ENCODE peak calls at places on chromosomes 16 and 17, in four cellular contexts. V is Ammon's horn, D is NCI-H69, Z is NCI-H2171. M is an unnamed sample.

GRCh38 chr16:68214726-68215125 is 21.2 kb downstream of the ESRP2 start:
- DNase-seq in V (no peak), D (no peak), Z (no peak), M (no peak)

GRCh38 chr16:71338193-71338592 is 20.3 kb upstream of the CALB2 start:
- DNase-seq in V (no peak), D (no peak), Z (no peak), M (peak)

GRCh38 chr16:4613636-4614570 is 785 bp downstream of the UBALD1 start:
- DNase-seq in V (no peak), D (peak), Z (peak), M (no peak)

GRCh38 chr17:75633484-75634375 is 496 bp downstream of the SMIM5 start:
- DNase-seq in V (peak), D (peak), Z (peak), M (peak)

GRCh38 chr17:40480501-40481003 is 20.9 kb downstream of the TNS4 start:
- DNase-seq in V (no peak), D (peak), Z (no peak), M (peak)

GRCh38 chr17:14790518-14790917 is 474.6 kb downstream of the PMP22 start:
- DNase-seq in V (no peak), D (no peak), Z (no peak), M (no peak)

GRCh38 chr16:17149904-17150483 is 320.8 kb downstream of the XYLT1 start:
- DNase-seq in V (no peak), D (no peak), Z (no peak), M (no peak)

GRCh38 chr16:23119570-23119969 is 29.7 kb downstream of the USP31 start:
- DNase-seq in V (no peak), D (no peak), Z (peak), M (no peak)

GRCh38 chr16:69417537-69418199 is 6.8 kb upstream of the CYB5B start:
- DNase-seq in V (peak), D (peak), Z (no peak), M (no peak)

GRCh38 chr16:9072806-9073341 is 18.6 kb upstream of the HAPSTR1 start:
- DNase-seq in V (no peak), D (peak), Z (no peak), M (peak)

GRCh38 chr16:85633438-85633743 is 20.3 kb downstream of the GSE1 start:
- DNase-seq in V (no peak), D (no peak), Z (no peak), M (no peak)

GRCh38 chr16:10037771-10038170 is 144.5 kb downstream of the GRIN2A start:
- DNase-seq in V (no peak), D (no peak), Z (no peak), M (peak)

GRCh38 chr17:72262748-72263147 is 141.9 kb downstream of the SOX9 start:
- DNase-seq in V (no peak), D (no peak), Z (no peak), M (no peak)

M was measured in NCI-H226.